ENCODE peak calls at places on chromosomes 2 and 18, in eight cellular contexts. C is IMR-90, Z is H54, G is sigmoid colon, D is K562, E is HCT116, A is adrenal gland, T is upper lobe of left lung. F is an unnamed sample.

GRCh38 chr2:237700583-237701032 is 73.2 kb downstream of the LRRFIP1 start:
- DNase-seq in C (peak), Z (no peak), G (peak), D (no peak), E (no peak), A (peak), T (peak), F (no peak)

GRCh38 chr2:162123806-162124758 is 28.0 kb downstream of the GCG start:
- DNase-seq in C (peak), Z (no peak), G (no peak), D (peak), E (peak), A (no peak), T (no peak), F (no peak)

GRCh38 chr2:64695656-64696310 is 42.1 kb upstream of the SERTAD2 start:
- DNase-seq in C (peak), Z (no peak), G (no peak), D (no peak), E (no peak), A (no peak), T (no peak), F (no peak)

GRCh38 chr2:66170681-66171234 is 264.2 kb upstream of the MEIS1 start:
- DNase-seq in C (peak), Z (no peak), G (no peak), D (no peak), E (no peak), A (no peak), T (no peak), F (no peak)

GRCh38 chr2:215028231-215028630 is 110.2 kb downstream of the ABCA12 start:
- DNase-seq in C (peak), Z (peak), G (no peak), D (no peak), E (no peak), A (no peak), T (no peak), F (no peak)

GRCh38 chr2:98664323-98664722 is 55.9 kb downstream of the UNC50 start:
- DNase-seq in C (no peak), Z (no peak), G (no peak), D (no peak), E (peak), A (no peak), T (peak), F (no peak)

GRCh38 chr2:42572297-42573081 is 4.1 kb downstream of the MTA3 start:
- DNase-seq in C (no peak), Z (no peak), G (no peak), D (no peak), E (no peak), A (peak), T (no peak), F (no peak)

GRCh38 chr2:23028106-23028505 is 356.9 kb upstream of the KLHL29 start:
- DNase-seq in C (no peak), Z (no peak), G (no peak), D (no peak), E (no peak), A (no peak), T (no peak), F (no peak)

GRCh38 chr2:44246436-44246835 is 28.8 kb upstream of the SLC3A1 start:
- DNase-seq in C (no peak), Z (no peak), G (no peak), D (no peak), E (no peak), A (no peak), T (no peak), F (no peak)

GRCh38 chr2:28633739-28634138 is 117.9 kb upstream of the PPP1CB start:
- DNase-seq in C (peak), Z (peak), G (no peak), D (no peak), E (no peak), A (no peak), T (no peak), F (no peak)

GRCh38 chr2:14756981-14757657 is 124.6 kb downstream of the LRATD1 start:
- DNase-seq in C (peak), Z (peak), G (no peak), D (no peak), E (no peak), A (peak), T (no peak), F (no peak)

GRCh38 chr2:178523596-178524134 is 43.4 kb downstream of the PLEKHA3 start:
- DNase-seq in C (peak), Z (no peak), G (no peak), D (peak), E (no peak), A (no peak), T (no peak), F (no peak)

GRCh38 chr2:237631029-237631785 is 3.8 kb downstream of the LRRFIP1 start:
- DNase-seq in C (no peak), Z (no peak), G (no peak), D (no peak), E (no peak), A (peak), T (no peak), F (no peak)

GRCh38 chr2:238203104-238203972 is at the start of gene ILKAP:
- DNase-seq in C (peak), Z (peak), G (peak), D (peak), E (peak), A (peak), T (peak), F (peak)

GRCh38 chr2:168552450-168552856 is 96.4 kb downstream of the CERS6 start:
- DNase-seq in C (no peak), Z (no peak), G (no peak), D (no peak), E (no peak), A (no peak), T (no peak), F (peak)

GRCh38 chr2:214484239-214484638 is 73.4 kb downstream of the VWC2L start:
- DNase-seq in C (no peak), Z (no peak), G (no peak), D (no peak), E (no peak), A (no peak), T (no peak), F (no peak)

GRCh38 chr2:206086683-206087350 is 843 bp upstream of the INO80D start:
- DNase-seq in C (no peak), Z (no peak), G (no peak), D (peak), E (no peak), A (no peak), T (no peak), F (no peak)

GRCh38 chr2:141942006-141942789 is 188.6 kb downstream of the LRP1B start:
- DNase-seq in C (no peak), Z (no peak), G (no peak), D (no peak), E (peak), A (no peak), T (no peak), F (no peak)

GRCh38 chr2:141946016-141946415 is 184.8 kb downstream of the LRP1B start:
- DNase-seq in C (no peak), Z (no peak), G (no peak), D (no peak), E (no peak), A (no peak), T (no peak), F (no peak)

DNA sequence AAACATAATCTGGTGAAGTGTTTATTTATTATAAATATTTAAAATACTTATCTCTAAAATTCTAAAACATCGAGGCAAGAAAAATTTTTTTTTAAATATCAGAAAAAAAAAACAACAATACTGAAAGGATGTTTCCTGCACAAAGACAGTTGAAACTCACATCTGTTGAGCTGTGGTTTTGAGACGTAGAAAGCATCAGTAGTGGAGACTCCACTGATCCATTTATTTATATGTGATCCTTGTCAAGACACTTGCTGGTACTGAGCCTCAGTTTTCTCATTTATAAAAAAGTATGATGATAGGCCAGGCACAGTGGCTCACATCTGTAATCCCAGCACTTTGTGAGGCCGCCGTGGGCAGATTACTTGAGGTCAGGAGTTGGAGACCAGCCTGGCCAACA is 183.1 kb downstream of the LRP1B start:
- DNase-seq in C (no peak), Z (no peak), G (no peak), D (no peak), E (no peak), A (no peak), T (no peak), F (no peak)
- TF ChIP-seq POLR2A in C (no peak), Z (no peak), G (no peak), D (no peak), E (no peak), A (no peak), T (no peak), F (no peak)

DNA sequence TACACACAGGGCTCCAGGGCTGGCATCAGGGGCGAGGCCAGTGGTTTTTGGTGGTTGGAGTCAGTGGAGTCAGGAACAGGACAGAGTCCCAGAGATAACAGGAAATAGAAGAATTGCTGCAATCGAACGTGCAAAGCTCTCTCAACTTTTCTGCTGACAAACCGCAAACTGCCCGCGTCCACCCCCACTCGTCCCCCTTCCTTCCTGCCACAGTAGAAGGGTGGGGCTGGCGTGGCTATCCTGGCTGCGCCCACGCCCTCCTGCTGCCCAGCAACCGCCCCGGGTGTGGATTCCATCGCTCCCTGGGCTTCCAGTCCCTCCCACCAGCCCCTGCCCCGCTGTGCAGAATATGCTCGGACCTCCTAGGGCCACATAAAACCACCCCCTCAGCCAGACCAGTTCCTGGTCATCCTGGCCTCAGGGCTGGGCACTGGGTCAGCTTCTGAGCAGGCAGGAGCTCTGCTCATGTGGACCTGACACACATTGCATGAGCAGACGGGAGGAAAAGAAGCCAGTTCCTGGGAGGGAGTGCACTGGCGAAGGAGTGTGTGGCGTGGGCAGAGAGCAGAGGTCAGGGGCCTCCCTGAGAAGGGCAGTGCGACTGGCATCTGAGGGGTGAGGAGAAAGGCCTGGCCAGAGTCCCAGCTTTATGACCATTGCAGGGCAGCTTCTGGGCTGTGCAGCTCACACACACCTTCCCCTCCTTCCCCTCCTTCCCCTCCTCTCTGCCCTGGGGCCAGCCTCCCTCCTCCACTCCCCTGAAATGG is 85.4 kb upstream of the ATG16L1 start:
- DNase-seq in C (no peak), Z (peak), G (peak), D (peak), E (no peak), A (peak), T (peak), F (no peak)
- TF ChIP-seq POLR2A in C (no peak), Z (no peak), G (no peak), D (no peak), E (no peak), A (no peak), T (no peak), F (no peak)

DNA sequence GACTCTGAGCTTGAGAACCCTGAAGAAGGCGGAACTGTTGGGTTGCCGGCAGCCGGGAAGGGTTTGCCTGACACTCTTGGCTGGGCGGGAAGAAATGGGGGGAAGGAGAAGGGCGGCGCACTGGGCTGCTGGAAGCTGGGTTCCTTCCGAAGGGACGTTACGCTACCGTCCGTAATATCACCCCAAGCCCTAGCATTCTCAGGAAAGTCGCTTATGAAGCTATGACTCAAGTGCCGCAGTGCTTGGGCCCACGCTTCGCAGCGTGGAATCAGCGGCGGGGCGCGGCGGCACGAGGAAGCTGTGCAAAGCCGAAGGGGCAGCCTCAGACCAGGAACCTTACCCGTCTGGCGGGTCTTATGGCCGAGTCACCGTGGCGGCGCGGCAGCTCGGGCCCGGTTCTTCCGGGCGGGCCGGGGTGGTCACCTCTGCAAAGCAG is 50.2 kb upstream of the SIGLEC15 start:
- DNase-seq in C (peak), Z (no peak), G (peak), D (peak), E (peak), A (peak), T (peak), F (peak)
- TF ChIP-seq POLR2A in C (no peak), Z (no peak), G (peak), D (no peak), E (peak), A (peak), T (peak), F (peak)

DNA sequence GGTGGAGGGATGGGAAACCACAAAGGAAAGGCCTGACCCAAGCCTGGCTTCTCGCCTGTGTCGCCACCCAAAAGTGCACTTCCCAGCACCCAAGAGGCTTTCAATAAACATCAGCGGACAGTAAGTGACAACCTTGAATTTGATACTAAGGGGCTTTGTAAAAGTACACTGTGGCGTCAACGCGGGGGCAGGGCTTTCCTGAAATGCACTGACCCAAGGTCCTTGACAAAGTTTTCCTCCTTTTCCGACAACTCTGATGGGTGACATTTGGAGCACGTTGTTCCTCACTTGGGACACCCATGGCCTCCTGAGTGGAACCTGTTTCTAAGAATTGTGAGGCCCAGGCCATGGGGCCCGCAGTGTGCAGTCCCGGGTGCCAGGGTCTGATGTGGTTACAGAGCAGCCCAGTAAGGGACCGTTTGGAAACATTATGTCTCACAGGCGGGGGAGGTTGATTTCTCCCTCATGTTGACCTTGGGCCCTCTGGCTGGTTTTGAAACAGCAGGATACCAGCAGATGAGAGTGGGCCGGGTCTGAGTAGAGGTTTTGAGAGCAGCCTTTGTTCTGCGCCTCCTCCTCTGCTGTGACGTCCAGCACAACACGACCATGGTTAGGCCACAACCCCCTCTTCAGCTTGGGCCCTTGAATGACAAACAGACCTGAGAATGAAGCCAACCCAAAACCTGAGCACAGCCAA is 2.8 kb upstream of the ZBTB14 start:
- DNase-seq in C (no peak), Z (no peak), G (no peak), D (peak), E (no peak), A (no peak), T (no peak), F (no peak)
- TF ChIP-seq POLR2A in C (no peak), Z (no peak), G (no peak), D (no peak), E (no peak), A (no peak), T (no peak), F (no peak)

DNA sequence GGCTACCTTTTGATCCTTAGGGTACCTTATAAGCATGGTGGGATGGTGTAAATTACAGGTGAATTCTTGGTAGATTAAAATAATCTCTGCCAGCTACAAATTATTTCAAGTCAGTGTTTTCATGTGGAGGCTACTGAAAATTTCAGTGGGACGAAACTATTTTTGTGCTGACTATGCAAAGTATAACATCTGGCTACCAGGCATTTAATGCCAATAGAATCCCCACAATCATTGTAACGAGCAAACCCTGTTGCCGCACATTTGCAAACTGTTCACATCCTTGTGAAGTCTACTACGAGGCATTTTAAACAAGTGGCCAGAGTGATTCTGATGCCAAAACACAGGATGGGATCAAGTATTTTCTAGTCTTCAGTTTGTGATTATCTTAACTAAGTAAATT is 48.1 kb upstream of the SDC1 start:
- DNase-seq in C (no peak), Z (no peak), G (no peak), D (no peak), E (no peak), A (no peak), T (no peak), F (no peak)
- TF ChIP-seq POLR2A in C (no peak), Z (no peak), G (no peak), D (no peak), E (no peak), A (no peak), T (no peak), F (no peak)

GRCh38 chr18:48621815-48622555 is 83.2 kb downstream of the CTIF start:
- DNase-seq in C (peak), Z (no peak), G (no peak), D (no peak), E (no peak), A (no peak), T (no peak), F (no peak)

GRCh38 chr18:48621240-48621639 is 82.4 kb downstream of the CTIF start:
- DNase-seq in C (peak), Z (peak), G (no peak), D (no peak), E (no peak), A (no peak), T (no peak), F (no peak)

GRCh38 chr18:48616484-48617255 is 77.8 kb downstream of the CTIF start:
- DNase-seq in C (no peak), Z (no peak), G (no peak), D (no peak), E (no peak), A (no peak), T (no peak), F (no peak)

GRCh38 chr18:48619016-48619415 is 80.2 kb downstream of the CTIF start:
- DNase-seq in C (peak), Z (no peak), G (no peak), D (no peak), E (no peak), A (no peak), T (no peak), F (no peak)

DNA sequence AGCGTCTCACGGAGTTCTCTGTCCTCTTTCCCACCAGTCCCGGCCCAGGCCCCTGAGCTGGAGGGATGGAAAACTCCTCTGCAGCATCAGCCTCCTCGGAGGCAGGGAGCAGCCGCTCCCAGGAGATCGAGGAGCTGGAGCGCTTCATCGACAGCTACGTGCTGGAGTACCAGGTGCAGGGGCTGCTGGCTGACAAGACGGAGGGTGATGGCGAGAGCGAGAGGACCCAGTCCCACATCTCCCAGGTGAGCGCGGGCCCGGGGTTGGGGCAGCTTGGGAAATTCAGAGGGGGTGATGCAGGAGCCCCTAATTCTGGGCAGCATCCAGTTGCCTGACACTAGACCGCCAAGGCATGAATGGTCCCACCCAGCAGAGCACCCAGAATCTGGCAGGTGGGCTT is 80.7 kb downstream of the CTIF start:
- DNase-seq in C (no peak), Z (no peak), G (no peak), D (no peak), E (no peak), A (no peak), T (no peak), F (no peak)
- TF ChIP-seq POLR2A in C (no peak), Z (no peak), G (no peak), D (no peak), E (no peak), A (no peak), T (no peak), F (no peak)

GRCh38 chr2:27494944-27495554 is at the start of gene FNDC4:
- DNase-seq in C (no peak), Z (no peak), G (peak), D (peak), E (no peak), A (peak), T (no peak), F (no peak)
- TF ChIP-seq POLR2A in C (no peak), Z (peak), G (no peak), D (no peak), E (no peak), A (peak), T (no peak), F (no peak)

DNA sequence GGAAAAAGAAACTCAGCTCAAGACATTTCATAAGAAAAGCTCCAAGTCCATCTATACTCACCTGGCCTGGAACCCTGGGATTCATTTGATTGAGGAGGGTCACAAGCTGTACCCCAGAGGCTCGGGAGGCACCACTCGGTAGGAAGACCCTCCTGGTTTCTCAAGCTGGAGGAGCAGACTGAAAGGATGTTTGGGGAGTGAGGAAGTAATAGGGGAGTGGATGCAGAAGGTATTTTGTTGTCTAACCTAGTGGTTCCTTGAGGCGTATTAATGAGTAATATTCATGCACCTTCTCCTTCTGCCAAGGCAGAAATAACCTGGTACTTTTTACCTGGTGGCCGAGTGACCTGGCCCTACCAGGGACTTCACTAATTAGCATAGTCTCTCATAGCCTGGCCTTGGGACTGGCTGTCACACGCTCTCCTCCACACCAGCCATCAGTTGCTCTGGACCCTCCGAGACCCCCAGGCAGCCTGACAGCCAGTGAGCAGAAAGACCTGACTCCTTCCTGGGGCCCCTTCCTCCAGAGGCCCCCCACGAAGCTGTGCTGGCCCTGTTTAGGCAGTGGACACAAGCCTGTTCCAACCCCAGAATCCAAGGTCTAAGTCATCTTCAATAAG is 161.4 kb downstream of the BCL2 start:
- DNase-seq in C (no peak), Z (no peak), G (no peak), D (no peak), E (no peak), A (no peak), T (no peak), F (no peak)
- TF ChIP-seq POLR2A in C (no peak), Z (no peak), G (no peak), D (no peak), E (no peak), A (no peak), T (no peak), F (peak)

F was measured in GM12891.